ENCODE peak calls at places on chromosome 3, in ten cellular contexts. S is CD4-positive, alpha-beta memory T cell; N is tibial artery; J is MM.1S; K is GM12878; U is IMR-90; G is mammary epithelial cell; W is CD8-positive, alpha-beta memory T cell; R is colonic mucosa; P is cardiac muscle cell. L is an unnamed sample. For H3K27me3 and H3K9me3, the result is how much of the 10 kb centered on the place peaks cover.

GRCh38 chr3:87503901-87504498 is 227.6 kb upstream of the POU1F1 start:
- DNase-seq in S (peak), N (no peak), J (peak), K (no peak), U (peak), G (peak), W (no peak), R (peak), P (peak), L (peak)

GRCh38 chr3:163476179-163476578 is 1602.1 kb downstream of the SI start:
- DNase-seq in S (no peak), N (no peak), J (no peak), K (no peak), U (no peak), G (no peak), W (no peak), R (no peak), P (no peak), L (no peak)

GRCh38 chr3:13308406-13308805 is 111.7 kb downstream of the NUP210 start:
- DNase-seq in S (peak), N (no peak), J (no peak), K (no peak), U (peak), G (peak), W (no peak), R (no peak), P (peak), L (peak)

GRCh38 chr3:124552224-124552623 is 178.0 kb upstream of the UMPS start:
- DNase-seq in S (no peak), N (no peak), J (no peak), K (no peak), U (peak), G (peak), W (no peak), R (peak), P (no peak), L (peak)

GRCh38 chr3:67540198-67540894 is 114.1 kb downstream of the SUCLG2 start:
- DNase-seq in S (no peak), N (no peak), J (no peak), K (no peak), U (no peak), G (no peak), W (no peak), R (no peak), P (no peak), L (no peak)

GRCh38 chr3:190427108-190427507 is 22.6 kb downstream of the TMEM207 start:
- DNase-seq in S (no peak), N (no peak), J (no peak), K (no peak), U (no peak), G (peak), W (no peak), R (no peak), P (no peak), L (no peak)

GRCh38 chr3:129439381-129439816 is 349 bp downstream of the MBD4 start:
- DNase-seq in S (peak), N (peak), J (peak), K (no peak), U (no peak), G (peak), W (peak), R (peak), P (no peak), L (peak)

GRCh38 chr3:186687120-186687651 is 21.4 kb downstream of the HRG start:
- DNase-seq in S (no peak), N (no peak), J (no peak), K (no peak), U (no peak), G (no peak), W (no peak), R (no peak), P (no peak), L (no peak)

GRCh38 chr3:120773932-120774331 is 31.4 kb downstream of the GTF2E1 start:
- DNase-seq in S (no peak), N (no peak), J (no peak), K (no peak), U (peak), G (peak), W (no peak), R (no peak), P (peak), L (no peak)

GRCh38 chr3:112746675-112747276 is 99.9 kb downstream of the CD200R1L start:
- DNase-seq in S (no peak), N (no peak), J (no peak), K (no peak), U (peak), G (peak), W (no peak), R (no peak), P (peak), L (no peak)

GRCh38 chr3:50150863-50151686 is 4.0 kb upstream of the SEMA3F start:
- DNase-seq in S (no peak), N (no peak), J (no peak), K (no peak), U (no peak), G (peak), W (no peak), R (peak), P (no peak), L (no peak)

GRCh38 chr3:149771652-149772271 is 19.5 kb upstream of the COMMD2 start:
- DNase-seq in S (peak), N (peak), J (peak), K (no peak), U (peak), G (no peak), W (peak), R (peak), P (peak), L (peak)

GRCh38 chr3:46470831-46471230 is 6.1 kb upstream of the LTF start:
- DNase-seq in S (no peak), N (no peak), J (no peak), K (no peak), U (no peak), G (no peak), W (no peak), R (no peak), P (no peak), L (no peak)

GRCh38 chr3:123104550-123104949 is 37.7 kb downstream of the PDIA5 start:
- DNase-seq in S (no peak), N (no peak), J (no peak), K (no peak), U (peak), G (peak), W (no peak), R (no peak), P (peak), L (no peak)

GRCh38 chr3:174243194-174243593 is 615.9 kb upstream of the NAALADL2 start:
- DNase-seq in S (no peak), N (no peak), J (no peak), K (no peak), U (peak), G (no peak), W (no peak), R (no peak), P (peak), L (no peak)

GRCh38 chr3:23600178-23600577 is 205.6 kb upstream of the UBE2E1 start:
- DNase-seq in S (no peak), N (no peak), J (no peak), K (no peak), U (peak), G (peak), W (no peak), R (no peak), P (peak), L (no peak)

GRCh38 chr3:27577504-27577903 is 93.3 kb upstream of the SLC4A7 start:
- DNase-seq in S (no peak), N (no peak), J (no peak), K (no peak), U (no peak), G (no peak), W (no peak), R (no peak), P (peak), L (no peak)

GRCh38 chr3:25513642-25514266 is 85.7 kb downstream of the RARB start:
- DNase-seq in S (no peak), N (no peak), J (peak), K (no peak), U (no peak), G (no peak), W (no peak), R (no peak), P (no peak), L (no peak)

GRCh38 chr3:66394261-66395249 is 106.3 kb downstream of the LRIG1 start:
- DNase-seq in S (no peak), N (peak), J (no peak), K (no peak), U (peak), G (no peak), W (no peak), R (no peak), P (peak), L (no peak)

GRCh38 chr3:36932979-36933378 is 11.9 kb downstream of the TRANK1 start:
- DNase-seq in S (no peak), N (no peak), J (no peak), K (no peak), U (peak), G (no peak), W (no peak), R (no peak), P (peak), L (no peak)

GRCh38 chr3:120350431-120350941 is 1.3 kb upstream of the LRRC58 start:
- DNase-seq in S (no peak), N (peak), J (peak), K (no peak), U (peak), G (peak), W (no peak), R (peak), P (peak), L (peak)

GRCh38 chr3:149307435-149307783 is 26.0 kb downstream of the TM4SF18 start:
- DNase-seq in S (no peak), N (no peak), J (no peak), K (no peak), U (no peak), G (no peak), W (no peak), R (no peak), P (no peak), L (no peak)

GRCh38 chr3:172156309-172156998 is 117.1 kb downstream of the FNDC3B start:
- DNase-seq in S (no peak), N (no peak), J (no peak), K (no peak), U (no peak), G (peak), W (no peak), R (no peak), P (no peak), L (no peak)

GRCh38 chr3:51721062-51721745 is 14.3 kb downstream of the GRM2 start:
- DNase-seq in S (no peak), N (no peak), J (no peak), K (no peak), U (no peak), G (no peak), W (no peak), R (no peak), P (no peak), L (no peak)

GRCh38 chr3:71724584-71725278 is 471 bp downstream of the EIF4E3 start:
- DNase-seq in S (no peak), N (peak), J (peak), K (no peak), U (no peak), G (peak), W (no peak), R (peak), P (peak), L (peak)

GRCh38 chr3:134038716-134039115 is 9.0 kb upstream of the SLCO2A1 start:
- DNase-seq in S (no peak), N (no peak), J (no peak), K (no peak), U (no peak), G (no peak), W (no peak), R (peak), P (no peak), L (no peak)

GRCh38 chr3:107222927-107223326 is 154.3 kb upstream of the CCDC54 start:
- DNase-seq in S (no peak), N (no peak), J (no peak), K (no peak), U (peak), G (no peak), W (no peak), R (no peak), P (peak), L (no peak)

GRCh38 chr3:140699516-140700231 is 21.8 kb downstream of the TRIM42 start:
- DNase-seq in S (no peak), N (no peak), J (no peak), K (no peak), U (no peak), G (no peak), W (no peak), R (no peak), P (no peak), L (no peak)

GRCh38 chr3:32414527-32415202 is 23.0 kb downstream of the CMTM7 start:
- DNase-seq in S (peak), N (no peak), J (peak), K (no peak), U (peak), G (peak), W (no peak), R (no peak), P (peak), L (peak)

GRCh38 chr3:196514913-196515621 is at the start of gene SMCO1:
- DNase-seq in S (no peak), N (no peak), J (peak), K (no peak), U (no peak), G (no peak), W (no peak), R (no peak), P (no peak), L (no peak)

GRCh38 chr3:112759210-112759609 is 87.5 kb downstream of the CD200R1L start:
- DNase-seq in S (no peak), N (no peak), J (no peak), K (no peak), U (no peak), G (no peak), W (no peak), R (no peak), P (no peak), L (no peak)

GRCh38 chr3:56826831-56827722 is 25.3 kb upstream of the ARHGEF3 start:
- DNase-seq in S (no peak), N (no peak), J (no peak), K (no peak), U (peak), G (peak), W (no peak), R (no peak), P (peak), L (no peak)

GRCh38 chr3:118504906-118505305 is 529.7 kb downstream of the IGSF11 start:
- DNase-seq in S (no peak), N (no peak), J (no peak), K (no peak), U (no peak), G (peak), W (no peak), R (no peak), P (no peak), L (no peak)

GRCh38 chr3:131007782-131008181 is 18.8 kb downstream of the ASTE1 start:
- DNase-seq in S (no peak), N (no peak), J (no peak), K (no peak), U (peak), G (no peak), W (no peak), R (no peak), P (peak), L (no peak)

GRCh38 chr3:26280517-26280916 is 342.1 kb upstream of the LRRC3B start:
- DNase-seq in S (no peak), N (no peak), J (no peak), K (no peak), U (no peak), G (no peak), W (no peak), R (no peak), P (no peak), L (no peak)

GRCh38 chr3:62696011-62696410 is 179.2 kb downstream of the CADPS start:
- DNase-seq in S (no peak), N (no peak), J (no peak), K (no peak), U (no peak), G (no peak), W (no peak), R (no peak), P (no peak), L (no peak)

GRCh38 chr3:193829781-193830180 is 236.8 kb downstream of the OPA1 start:
- DNase-seq in S (no peak), N (no peak), J (no peak), K (no peak), U (peak), G (peak), W (no peak), R (no peak), P (peak), L (peak)

GRCh38 chr3:4776980-4777581 is 202.2 kb upstream of the BHLHE40 start:
- DNase-seq in S (peak), N (no peak), J (no peak), K (peak), U (no peak), G (peak), W (no peak), R (peak), P (peak), L (peak)

DNA sequence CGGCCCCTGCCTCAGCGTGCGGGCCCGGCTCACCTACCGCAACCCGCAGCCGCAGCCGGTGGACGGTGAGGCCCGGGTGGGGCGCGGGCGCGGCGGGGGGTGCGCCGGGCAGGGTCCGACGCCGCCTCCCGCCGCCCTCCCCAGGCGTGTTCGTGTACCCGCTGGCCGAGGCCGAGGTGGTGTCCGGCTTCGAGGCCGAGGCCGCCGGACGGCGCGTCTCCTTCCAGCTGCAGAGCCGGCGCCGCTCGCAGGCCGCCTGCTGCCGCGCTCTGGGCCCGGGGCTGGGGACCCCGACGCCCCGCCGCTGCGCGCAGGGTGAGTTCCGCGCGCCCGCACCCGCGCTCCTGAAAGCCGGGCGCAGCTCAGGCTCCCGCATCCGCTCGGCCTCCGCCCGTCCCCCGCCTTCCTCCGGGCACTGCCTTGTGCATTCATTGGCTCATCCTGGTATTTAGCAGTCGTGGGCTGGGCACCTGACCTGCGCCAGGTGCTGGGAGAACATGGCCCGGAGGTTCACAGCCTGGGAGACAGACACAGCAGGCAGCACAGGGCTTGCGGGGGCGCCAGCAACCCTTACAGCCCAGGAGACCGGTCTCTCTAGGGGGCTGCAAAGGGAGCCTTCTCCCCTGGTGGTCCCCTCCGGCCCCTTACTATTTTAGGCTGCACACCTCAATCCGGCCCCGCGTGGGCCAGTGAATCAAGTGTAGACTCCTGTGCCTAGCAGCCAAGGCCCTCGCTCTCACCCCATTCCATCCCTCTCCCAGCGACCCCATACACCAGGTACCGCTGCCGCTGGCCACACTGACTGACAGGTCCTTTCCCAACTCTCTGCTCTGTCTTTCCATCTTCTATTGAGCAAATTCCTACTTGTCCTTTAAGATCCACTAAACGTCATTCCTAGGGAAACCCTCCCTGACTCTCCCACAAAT is 1.5 kb downstream of the VWA5B2 start:
- DNase-seq in S (no peak), N (no peak), J (no peak), K (no peak), U (no peak), G (peak), W (no peak), R (peak), P (no peak), L (peak)
- H3K27me3 ChIP-seq in S (under half), N (half or more), J (half or more), K (under half), U (half or more), G (under half), W (under half), R (under half), P (half or more), L (half or more)

GRCh38 chr3:177122183-177122856 is 75.0 kb downstream of the TBL1XR1 start:
- DNase-seq in S (no peak), N (no peak), J (no peak), K (no peak), U (no peak), G (no peak), W (no peak), R (no peak), P (no peak), L (no peak)
- H3K9me3 ChIP-seq in S (under half), N (under half), J (under half), K (under half), U (under half), G (under half), W (under half), R (under half), P (under half), L (under half)

DNA sequence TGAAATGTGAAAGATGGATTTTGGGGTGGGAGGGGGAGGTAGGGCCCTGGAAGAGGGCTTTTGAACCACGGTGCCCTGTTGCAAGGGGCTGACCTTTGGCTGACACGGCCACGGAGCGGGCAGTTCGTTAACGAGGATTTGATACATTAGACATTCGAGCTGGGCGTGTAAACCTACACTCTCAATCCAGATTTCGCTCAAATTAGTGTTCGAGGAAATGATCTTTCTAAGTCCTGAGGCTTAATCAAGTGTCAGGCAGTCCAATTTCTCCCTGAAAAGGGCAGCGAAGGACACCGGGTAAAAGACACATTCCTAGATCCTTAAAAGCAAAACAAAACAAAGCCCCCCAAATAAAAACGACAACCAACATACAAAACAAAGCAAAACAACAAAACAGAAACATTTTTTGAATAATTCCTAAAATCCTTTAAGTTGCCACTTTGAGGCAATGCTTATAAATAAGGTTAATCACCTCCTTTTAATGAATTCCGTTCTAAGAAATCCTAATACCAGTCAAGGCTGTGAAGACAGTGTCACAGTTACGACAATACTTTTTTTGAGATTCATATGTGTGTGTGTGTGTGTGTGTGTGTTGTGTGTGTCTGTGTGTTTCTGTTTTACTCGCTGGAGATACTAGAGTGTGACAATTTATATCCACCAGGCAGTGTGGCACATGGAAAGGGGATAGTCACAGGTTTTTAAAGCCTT is 13.2 kb downstream of the ZIC1 start:
- DNase-seq in S (no peak), N (no peak), J (no peak), K (no peak), U (no peak), G (no peak), W (no peak), R (no peak), P (no peak), L (no peak)
- H3K27me3 ChIP-seq in S (under half), N (half or more), J (under half), K (under half), U (half or more), G (half or more), W (under half), R (half or more), P (half or more), L (half or more)

GRCh38 chr3:44722103-44722401 is 7.4 kb upstream of the ZNF501 start:
- DNase-seq in S (no peak), N (no peak), J (no peak), K (no peak), U (no peak), G (no peak), W (no peak), R (no peak), P (no peak), L (no peak)
- H3K9me3 ChIP-seq in S (under half), N (half or more), J (under half), K (under half), U (half or more), G (half or more), W (half or more), R (under half), P (under half), L (half or more)